ENCODE peak calls at places on chromosomes 5 and 9, in eight cellular contexts. M is pancreas; I is anterior cingulate cortex; P is astrocyte of the spinal cord; A is activated CD8-positive, alpha-beta T cell treated with anti-CD3 and anti-CD28 coated beads, Interleukin-2, amount 10 ng/mL, durations not matched to agents 7 days and 5 days; D is T-helper 1 cell; W is SHP77 treated with DMSO at 0.1 percent for 48 hours; F is psoas muscle. E is an unnamed sample.

GRCh38 chr5:43065384-43066230 is 25.5 kb upstream of the ANXA2R start:
- DNase-seq in M (peak; percentile 52), I (no peak), P (peak; percentile 69), A (peak; percentile 75), D (no peak), W (peak; percentile 85), F (peak; percentile 78), E (no peak)

GRCh38 chr9:34664281-34665108 is 2.0 kb upstream of the CCL27 start:
- DNase-seq in M (peak; percentile 78), I (peak; percentile 60), P (peak; percentile 66), A (peak; percentile 88), D (peak; percentile 40), W (no peak), F (peak; percentile 81), E (no peak)

GRCh38 chr5:150576449-150576949 is 64.0 kb upstream of the SYNPO start:
- DNase-seq in M (no peak), I (no peak), P (no peak), A (no peak), D (no peak), W (no peak), F (no peak), E (no peak)

GRCh38 chr9:136095028-136095494 is at the start of gene NACC2:
- DNase-seq in M (peak; percentile 70), I (no peak), P (peak; percentile 53), A (no peak), D (no peak), W (no peak), F (peak; percentile 79), E (no peak)

GRCh38 chr5:123505633-123506032 is 6.3 kb upstream of the CSNK1G3 start:
- DNase-seq in M (no peak), I (no peak), P (no peak), A (no peak), D (no peak), W (no peak), F (no peak), E (no peak)

GRCh38 chr9:582775-583174 is 258.7 kb upstream of the DMRT1 start:
- DNase-seq in M (no peak), I (no peak), P (no peak), A (no peak), D (no peak), W (no peak), F (no peak), E (no peak)

GRCh38 chr5:119386945-119387344 is 31.1 kb downstream of the TNFAIP8 start:
- DNase-seq in M (no peak), I (no peak), P (no peak), A (no peak), D (no peak), W (no peak), F (no peak), E (no peak)

GRCh38 chr5:178338750-178339144 is 106.1 kb upstream of the PHYKPL start:
- DNase-seq in M (no peak), I (no peak), P (no peak), A (no peak), D (no peak), W (no peak), F (no peak), E (no peak)

GRCh38 chr9:14058078-14058688 is 255.8 kb downstream of the NFIB start:
- DNase-seq in M (no peak), I (no peak), P (no peak), A (no peak), D (no peak), W (no peak), F (no peak), E (no peak)

GRCh38 chr9:68932458-68932857 is 81.5 kb downstream of the PRKACG start:
- DNase-seq in M (no peak), I (no peak), P (no peak), A (no peak), D (no peak), W (no peak), F (no peak), E (no peak)

GRCh38 chr9:107491081-107492053 is 1.8 kb upstream of the KLF4 start:
- DNase-seq in M (peak; percentile 25), I (no peak), P (no peak), A (peak; percentile 20), D (no peak), W (no peak), F (peak; percentile 44), E (no peak)

E was measured in NCI-H187 treated with DMSO at 0.1 percent for 48 hours.